ENCODE peak calls at places on chromosomes 4 and X, in six cellular contexts. T is mesenteric fat pad; H is CD8-positive, alpha-beta T cell; G is T follicular helper cell; V is GM06990; B is endothelial cell. S is an unnamed sample.

GRCh38 chrX:16002185-16002584 is 121.2 kb upstream of the GRPR start:
- DNase-seq in T (no peak), H (no peak), G (no peak), V (no peak), B (no peak), S (no peak)

GRCh38 chr4:2924765-2925301 is 38.4 kb downstream of the NOP14 start:
- DNase-seq in T (no peak), H (no peak), G (no peak), V (no peak), B (no peak), S (no peak)

GRCh38 chr4:107579099-107579498 is 140.9 kb downstream of the PAPSS1 start:
- DNase-seq in T (no peak), H (no peak), G (no peak), V (no peak), B (no peak), S (no peak)

GRCh38 chr4:147955827-147956565 is 224.1 kb downstream of the ARHGAP10 start:
- DNase-seq in T (no peak), H (no peak), G (no peak), V (no peak), B (no peak), S (no peak)

GRCh38 chr4:89997171-89997704 is 102.6 kb downstream of the MMRN1 start:
- DNase-seq in T (no peak), H (no peak), G (no peak), V (no peak), B (no peak), S (no peak)

GRCh38 chr4:67522851-67523671 is 22.2 kb downstream of the CENPC start:
- DNase-seq in T (no peak), H (no peak), G (no peak), V (no peak), B (no peak), S (no peak)

GRCh38 chrX:40031861-40032422 is 65.8 kb downstream of the BCOR start:
- DNase-seq in T (peak), H (no peak), G (no peak), V (no peak), B (no peak), S (no peak)

GRCh38 chrX:40175416-40176255 is 77.9 kb upstream of the BCOR start:
- DNase-seq in T (no peak), H (peak), G (peak), V (peak), B (peak), S (peak)

GRCh38 chr4:22019676-22020075 is 71.1 kb upstream of the KCNIP4 start:
- DNase-seq in T (no peak), H (no peak), G (no peak), V (no peak), B (no peak), S (no peak)

GRCh38 chrX:133838761-133839676 is 146.4 kb downstream of the GPC3 start:
- DNase-seq in T (no peak), H (peak), G (peak), V (no peak), B (peak), S (no peak)

GRCh38 chr4:150078996-150079581 is 844 bp downstream of the DCLK2 start:
- DNase-seq in T (no peak), H (no peak), G (no peak), V (peak), B (peak), S (peak)

GRCh38 chrX:30910124-30910860 is 21.2 kb upstream of the TAB3 start:
- DNase-seq in T (no peak), H (no peak), G (no peak), V (no peak), B (no peak), S (no peak)

GRCh38 chrX:56233682-56234081 is 1.5 kb downstream of the KLF8 start:
- DNase-seq in T (no peak), H (no peak), G (no peak), V (no peak), B (peak), S (no peak)

GRCh38 chr4:2330119-2331042 is 68.5 kb upstream of the MXD4 start:
- DNase-seq in T (no peak), H (no peak), G (no peak), V (no peak), B (no peak), S (no peak)

GRCh38 chr4:122783301-122784215 is 43.1 kb upstream of the FGF2 start:
- DNase-seq in T (no peak), H (no peak), G (no peak), V (no peak), B (peak), S (no peak)

GRCh38 chr4:180827610-180828009 is 1415.6 kb upstream of the TENM3 start:
- DNase-seq in T (no peak), H (no peak), G (no peak), V (no peak), B (no peak), S (no peak)

GRCh38 chr4:137896221-137896737 is 345.9 kb downstream of the SLC7A11 start:
- DNase-seq in T (no peak), H (no peak), G (no peak), V (no peak), B (no peak), S (no peak)

GRCh38 chr4:12421364-12421763 is 992.7 kb upstream of the HS3ST1 start:
- DNase-seq in T (no peak), H (no peak), G (no peak), V (no peak), B (no peak), S (no peak)

GRCh38 chrX:18877472-18877871 is 106.4 kb downstream of the PHKA2 start:
- DNase-seq in T (no peak), H (no peak), G (no peak), V (no peak), B (no peak), S (no peak)

GRCh38 chr4:173040200-173040599 is 128.4 kb upstream of the GALNT7 start:
- DNase-seq in T (no peak), H (no peak), G (no peak), V (no peak), B (no peak), S (no peak)

GRCh38 chr4:2898001-2898400 is 54.4 kb downstream of the ADD1 start:
- DNase-seq in T (no peak), H (no peak), G (no peak), V (no peak), B (no peak), S (no peak)

GRCh38 chrX:112164420-112164819 is 81.8 kb upstream of the TRPC5 start:
- DNase-seq in T (no peak), H (no peak), G (no peak), V (no peak), B (no peak), S (no peak)

GRCh38 chr4:156475322-156475721 is 496.3 kb downstream of the PDGFC start:
- DNase-seq in T (no peak), H (no peak), G (no peak), V (no peak), B (peak), S (no peak)

GRCh38 chrX:40105016-40105790 is 7.4 kb upstream of the BCOR start:
- DNase-seq in T (no peak), H (peak), G (no peak), V (peak), B (no peak), S (peak)

GRCh38 chr4:147361726-147362125 is 119.2 kb upstream of the EDNRA start:
- DNase-seq in T (no peak), H (no peak), G (no peak), V (no peak), B (no peak), S (no peak)

GRCh38 chr4:92305148-92305877 is 1.5 kb downstream of the GRID2 start:
- DNase-seq in T (no peak), H (no peak), G (no peak), V (no peak), B (peak), S (peak)

GRCh38 chr4:42655921-42656735 is 777 bp downstream of the ATP8A1 start:
- DNase-seq in T (peak), H (peak), G (peak), V (peak), B (peak), S (peak)

GRCh38 chr4:6767341-6767724 is 15.2 kb upstream of the KIAA0232 start:
- DNase-seq in T (no peak), H (no peak), G (no peak), V (no peak), B (no peak), S (no peak)

GRCh38 chr4:40333921-40334352 is 1.2 kb upstream of the CHRNA9 start:
- DNase-seq in T (no peak), H (no peak), G (no peak), V (no peak), B (no peak), S (peak)

GRCh38 chrX:31126205-31126604 is 54.4 kb upstream of the FTHL17 start:
- DNase-seq in T (no peak), H (no peak), G (no peak), V (no peak), B (no peak), S (no peak)

GRCh38 chr4:184143770-184144564 is 73.7 kb downstream of the ENPP6 start:
- DNase-seq in T (no peak), H (no peak), G (no peak), V (no peak), B (no peak), S (no peak)

GRCh38 chrX:121456315-121456714 is 408.9 kb downstream of the GLUD2 start:
- DNase-seq in T (no peak), H (no peak), G (no peak), V (peak), B (no peak), S (no peak)

GRCh38 chr4:124710253-124710849 is 2.2 kb downstream of the ANKRD50 start:
- DNase-seq in T (no peak), H (no peak), G (no peak), V (no peak), B (no peak), S (no peak)

GRCh38 chrX:107673401-107673800 is 45.1 kb downstream of the PRPS1 start:
- DNase-seq in T (no peak), H (no peak), G (no peak), V (no peak), B (no peak), S (no peak)